ENCODE peak calls at places on chromosomes 7 and 10, in five cellular contexts. A is T-helper 22 cell, K is A549, B is HFF-Myc, G is glutamatergic neuron. E is an unnamed sample.

GRCh38 chr10:108544500-108545120 is 1378.7 kb downstream of the XPNPEP1 start:
- DNase-seq in K (peak), A (no peak), G (peak), B (peak), E (peak)

GRCh38 chr10:122877264-122877663 is 2.1 kb downstream of the FAM24B start:
- DNase-seq in A (no peak), K (no peak), B (no peak), G (no peak), E (no peak)

GRCh38 chr10:5034588-5034987 is 30.9 kb upstream of the AKR1C2 start:
- DNase-seq in G (no peak), B (no peak), A (no peak), K (no peak), E (no peak)

GRCh38 chr10:93199221-93199681 is 125.6 kb downstream of the CYP26A1 start:
- DNase-seq in G (no peak), A (no peak), K (peak), B (no peak), E (no peak)

GRCh38 chr10:80415734-80416281 is 7.5 kb downstream of the PRXL2A start:
- DNase-seq in K (no peak), A (no peak), B (no peak), G (no peak), E (peak)

GRCh38 chr7:135343361-135343760 is 109.7 kb downstream of the STRA8 start:
- DNase-seq in K (no peak), A (no peak), G (no peak), B (no peak), E (no peak)

GRCh38 chr7:38160003-38160571 is 18.0 kb upstream of the STARD3NL start:
- DNase-seq in A (no peak), B (no peak), K (no peak), G (no peak), E (peak)

GRCh38 chr10:33463011-33463410 is 128.5 kb upstream of the NRP1 start:
- DNase-seq in K (no peak), G (no peak), B (no peak), A (no peak), E (no peak)

GRCh38 chr7:53657586-53657985 is 622.2 kb downstream of the POM121L12 start:
- DNase-seq in K (no peak), G (no peak), B (no peak), A (no peak), E (no peak)

GRCh38 chr10:86178401-86179142 is 188.0 kb downstream of the GRID1 start:
- DNase-seq in A (no peak), G (peak), K (peak), B (no peak), E (peak)

GRCh38 chr7:88665892-88666514 is 93.5 kb upstream of the ZNF804B start:
- DNase-seq in G (no peak), B (no peak), A (no peak), K (peak), E (no peak)

GRCh38 chr10:33330543-33331019 is 3.9 kb downstream of the NRP1 start:
- DNase-seq in G (peak), K (peak), A (peak), B (peak), E (peak)

GRCh38 chr7:115260381-115260780 is 338.5 kb downstream of the MDFIC start:
- DNase-seq in B (no peak), G (no peak), K (no peak), A (no peak), E (no peak)

GRCh38 chr10:28722065-28722803 is 44.9 kb downstream of the BAMBI start:
- DNase-seq in G (peak), K (peak), B (no peak), A (no peak), E (peak)

GRCh38 chr10:3803884-3804741 is 19.1 kb upstream of the KLF6 start:
- DNase-seq in G (no peak), K (no peak), A (peak), B (no peak), E (no peak)

GRCh38 chr10:103841519-103841918 is 13.9 kb downstream of the SH3PXD2A start:
- DNase-seq in B (no peak), K (no peak), A (no peak), G (no peak), E (no peak)

GRCh38 chr7:42617071-42617705 is 294.7 kb downstream of the C7orf25 start:
- DNase-seq in B (no peak), A (no peak), G (no peak), K (no peak), E (peak)

GRCh38 chr7:2815523-2816240 is 28.4 kb downstream of the GNA12 start:
- DNase-seq in G (no peak), K (no peak), B (no peak), A (no peak), E (no peak)

GRCh38 chr10:79166312-79166721 is 97.6 kb downstream of the ZMIZ1 start:
- DNase-seq in A (no peak), K (no peak), G (no peak), B (no peak), E (no peak)

GRCh38 chr7:135706858-135707569 is 21.0 kb downstream of the SLC13A4 start:
- DNase-seq in B (no peak), G (no peak), A (no peak), K (no peak), E (no peak)

GRCh38 chr10:92657024-92657423 is 32.7 kb upstream of the HHEX start:
- DNase-seq in A (no peak), G (no peak), B (no peak), K (no peak), E (no peak)

GRCh38 chr10:82889703-82890102 is 1014.7 kb downstream of the NRG3 start:
- DNase-seq in G (no peak), A (no peak), B (no peak), K (no peak), E (no peak)

GRCh38 chr7:21064698-21065648 is 278.3 kb upstream of the SP8 start:
- DNase-seq in K (peak), A (no peak), B (no peak), G (no peak), E (no peak)

GRCh38 chr10:22550732-22551131 is 163.6 kb downstream of the PIP4K2A start:
- DNase-seq in A (no peak), K (peak), B (no peak), G (peak), E (peak)

GRCh38 chr7:94654764-94655561 is 970 bp downstream of the SGCE start:
- DNase-seq in G (peak), B (no peak), A (no peak), K (peak), E (peak)

GRCh38 chr7:73869011-73869785 is 8.2 kb downstream of the TMEM270 start:
- DNase-seq in K (no peak), B (no peak), A (no peak), G (no peak), E (no peak)

GRCh38 chr7:15317215-15317614 is 244.6 kb downstream of the AGMO start:
- DNase-seq in A (no peak), K (no peak), G (no peak), B (no peak), E (no peak)

GRCh38 chr10:11177926-11178453 is 160.3 kb downstream of the CELF2 start:
- DNase-seq in A (no peak), G (peak), K (no peak), B (no peak), E (no peak)

GRCh38 chr7:33130184-33130583 is 820 bp downstream of the BBS9 start:
- DNase-seq in A (no peak), G (no peak), K (no peak), B (no peak), E (no peak)

GRCh38 chr10:36464291-36464690 is 661.1 kb upstream of the ANKRD30A start:
- DNase-seq in A (no peak), B (no peak), G (no peak), K (no peak), E (no peak)

GRCh38 chr10:46292573-46293023 is 5.8 kb downstream of the ANTXRL start:
- DNase-seq in B (no peak), K (no peak), A (no peak), G (peak), E (no peak)

GRCh38 chr7:12403287-12404181 is at the start of gene VWDE:
- DNase-seq in G (peak), B (no peak), A (peak), K (peak), E (peak)

GRCh38 chr10:13815766-13816165 is 229.0 kb downstream of the PRPF18 start:
- DNase-seq in K (no peak), A (no peak), G (no peak), B (no peak), E (no peak)

GRCh38 chr7:76428868-76429805 is 4.4 kb downstream of the ZP3 start:
- DNase-seq in G (no peak), B (peak), A (no peak), K (no peak), E (no peak)

GRCh38 chr10:44030132-44030531 is 354.8 kb downstream of the CXCL12 start:
- DNase-seq in G (no peak), B (no peak), A (no peak), K (no peak), E (peak)

GRCh38 chr10:109187677-109188076 is 735.6 kb downstream of the XPNPEP1 start:
- DNase-seq in A (no peak), B (no peak), G (no peak), K (no peak), E (no peak)

E was measured in SK-N-DZ.